ENCODE peak calls at places on chromosomes 5 and 9, in nine cellular contexts. One of them, this sample, is unnamed.

GRCh38 chr5:57675236-57675635 is 192.6 kb upstream of the ACTBL2 start:
- DNase-seq in PC-3: no peak
- DNase-seq in fibroblast of lung: peak; percentile 62
- DNase-seq in MM.1S: peak; percentile 23
- DNase-seq in HCT116: no peak
- DNase-seq in IMR-90: no peak
- DNase-seq in H9: no peak
- DNase-seq in HepG2: no peak
- DNase-seq in mesenchymal stem cell: no peak
- DNase-seq in this sample: no peak

GRCh38 chr5:77316871-77317661 is 106.6 kb downstream of the PDE8B start:
- DNase-seq in PC-3: peak; percentile 4
- DNase-seq in fibroblast of lung: no peak
- DNase-seq in MM.1S: no peak
- DNase-seq in HCT116: no peak
- DNase-seq in IMR-90: peak; percentile 25
- DNase-seq in H9: no peak
- DNase-seq in HepG2: no peak
- DNase-seq in mesenchymal stem cell: peak; percentile 49
- DNase-seq in this sample: no peak

GRCh38 chr9:124256517-124257069 is 1.2 kb upstream of the NEK6 start:
- DNase-seq in PC-3: peak; percentile 79
- DNase-seq in fibroblast of lung: peak; percentile 97
- DNase-seq in MM.1S: no peak
- DNase-seq in HCT116: no peak
- DNase-seq in IMR-90: peak; percentile 86
- DNase-seq in H9: no peak
- DNase-seq in HepG2: peak; percentile 39
- DNase-seq in mesenchymal stem cell: peak; percentile 95
- DNase-seq in this sample: peak; percentile 41

GRCh38 chr5:146032911-146033310 is 72.5 kb downstream of the PLAC8L1 start:
- DNase-seq in PC-3: no peak
- DNase-seq in fibroblast of lung: peak; percentile 50
- DNase-seq in MM.1S: no peak
- DNase-seq in HCT116: no peak
- DNase-seq in IMR-90: no peak
- DNase-seq in H9: no peak
- DNase-seq in HepG2: no peak
- DNase-seq in mesenchymal stem cell: no peak
- DNase-seq in this sample: no peak

GRCh38 chr5:57258052-57258451 is 84.2 kb downstream of the GPBP1 start:
- DNase-seq in PC-3: no peak
- DNase-seq in fibroblast of lung: no peak
- DNase-seq in MM.1S: no peak
- DNase-seq in HCT116: no peak
- DNase-seq in IMR-90: no peak
- DNase-seq in H9: no peak
- DNase-seq in HepG2: no peak
- DNase-seq in mesenchymal stem cell: no peak
- DNase-seq in this sample: no peak

GRCh38 chr9:109012876-109013677 is at the start of gene CTNNAL1:
- DNase-seq in PC-3: peak; percentile 78
- DNase-seq in fibroblast of lung: peak; percentile 83
- DNase-seq in MM.1S: peak; percentile 89
- DNase-seq in HCT116: peak; percentile 64
- DNase-seq in IMR-90: peak; percentile 81
- DNase-seq in H9: peak; percentile 98
- DNase-seq in HepG2: peak; percentile 82
- DNase-seq in mesenchymal stem cell: peak; percentile 88
- DNase-seq in this sample: no peak

GRCh38 chr5:151267481-151268275 is 14.7 kb downstream of the GM2A start:
- DNase-seq in PC-3: peak; percentile 30
- DNase-seq in fibroblast of lung: no peak
- DNase-seq in MM.1S: no peak
- DNase-seq in HCT116: no peak
- DNase-seq in IMR-90: no peak
- DNase-seq in H9: no peak
- DNase-seq in HepG2: no peak
- DNase-seq in mesenchymal stem cell: no peak
- DNase-seq in this sample: no peak

GRCh38 chr5:77881528-77881927 is 105.4 kb upstream of the TBCA start:
- DNase-seq in PC-3: no peak
- DNase-seq in fibroblast of lung: no peak
- DNase-seq in MM.1S: no peak
- DNase-seq in HCT116: no peak
- DNase-seq in IMR-90: peak; percentile 18
- DNase-seq in H9: no peak
- DNase-seq in HepG2: no peak
- DNase-seq in mesenchymal stem cell: no peak
- DNase-seq in this sample: no peak

GRCh38 chr9:136219276-136219675 is 14.3 kb upstream of the LHX3 start:
- DNase-seq in PC-3: peak; percentile 80
- DNase-seq in fibroblast of lung: peak; percentile 76
- DNase-seq in MM.1S: no peak
- DNase-seq in HCT116: no peak
- DNase-seq in IMR-90: peak; percentile 58
- DNase-seq in H9: no peak
- DNase-seq in HepG2: no peak
- DNase-seq in mesenchymal stem cell: no peak
- DNase-seq in this sample: peak; percentile 75

GRCh38 chr5:102221949-102222348 is 74.1 kb downstream of the SLCO4C1 start:
- DNase-seq in PC-3: no peak
- DNase-seq in fibroblast of lung: no peak
- DNase-seq in MM.1S: no peak
- DNase-seq in HCT116: no peak
- DNase-seq in IMR-90: no peak
- DNase-seq in H9: no peak
- DNase-seq in HepG2: no peak
- DNase-seq in mesenchymal stem cell: no peak
- DNase-seq in this sample: no peak

GRCh38 chr9:14097215-14097614 is 216.7 kb downstream of the NFIB start:
- DNase-seq in PC-3: no peak
- DNase-seq in fibroblast of lung: peak; percentile 83
- DNase-seq in MM.1S: no peak
- DNase-seq in HCT116: no peak
- DNase-seq in IMR-90: peak; percentile 47
- DNase-seq in H9: no peak
- DNase-seq in HepG2: no peak
- DNase-seq in mesenchymal stem cell: peak; percentile 85
- DNase-seq in this sample: no peak

GRCh38 chr5:14204785-14205321 is 61.7 kb downstream of the TRIO start:
- DNase-seq in PC-3: peak; percentile 68
- DNase-seq in fibroblast of lung: peak; percentile 90
- DNase-seq in MM.1S: no peak
- DNase-seq in HCT116: no peak
- DNase-seq in IMR-90: peak; percentile 82
- DNase-seq in H9: no peak
- DNase-seq in HepG2: peak; percentile 64
- DNase-seq in mesenchymal stem cell: peak; percentile 88
- DNase-seq in this sample: no peak

GRCh38 chr9:32968101-32969011 is 33.1 kb downstream of the APTX start:
- DNase-seq in PC-3: peak; percentile 67
- DNase-seq in fibroblast of lung: peak; percentile 23
- DNase-seq in MM.1S: peak; percentile 66
- DNase-seq in HCT116: peak; percentile 6
- DNase-seq in IMR-90: peak; percentile 57
- DNase-seq in H9: no peak
- DNase-seq in HepG2: peak; percentile 29
- DNase-seq in mesenchymal stem cell: peak; percentile 51
- DNase-seq in this sample: no peak

GRCh38 chr5:174828786-174829510 is 104.6 kb downstream of the MSX2 start:
- DNase-seq in PC-3: peak; percentile 7
- DNase-seq in fibroblast of lung: peak; percentile 56
- DNase-seq in MM.1S: no peak
- DNase-seq in HCT116: no peak
- DNase-seq in IMR-90: no peak
- DNase-seq in H9: no peak
- DNase-seq in HepG2: no peak
- DNase-seq in mesenchymal stem cell: no peak
- DNase-seq in this sample: no peak

GRCh38 chr5:153565822-153566221 is 75.4 kb downstream of the GRIA1 start:
- DNase-seq in PC-3: peak; percentile 60
- DNase-seq in fibroblast of lung: peak; percentile 58
- DNase-seq in MM.1S: no peak
- DNase-seq in HCT116: no peak
- DNase-seq in IMR-90: peak; percentile 76
- DNase-seq in H9: no peak
- DNase-seq in HepG2: no peak
- DNase-seq in mesenchymal stem cell: peak; percentile 47
- DNase-seq in this sample: no peak

GRCh38 chr5:79030663-79031480 is 38.6 kb downstream of the DMGDH start:
- DNase-seq in PC-3: no peak
- DNase-seq in fibroblast of lung: no peak
- DNase-seq in MM.1S: no peak
- DNase-seq in HCT116: no peak
- DNase-seq in IMR-90: no peak
- DNase-seq in H9: no peak
- DNase-seq in HepG2: peak; percentile 92
- DNase-seq in mesenchymal stem cell: no peak
- DNase-seq in this sample: no peak

GRCh38 chr5:53453898-53454837 is 26.3 kb upstream of the FST start:
- DNase-seq in PC-3: no peak
- DNase-seq in fibroblast of lung: no peak
- DNase-seq in MM.1S: no peak
- DNase-seq in HCT116: no peak
- DNase-seq in IMR-90: no peak
- DNase-seq in H9: no peak
- DNase-seq in HepG2: peak; percentile 55
- DNase-seq in mesenchymal stem cell: no peak
- DNase-seq in this sample: no peak

GRCh38 chr5:169801324-169801777 is 164.3 kb downstream of the DOCK2 start:
- DNase-seq in PC-3: peak; percentile 86
- DNase-seq in fibroblast of lung: peak; percentile 80
- DNase-seq in MM.1S: no peak
- DNase-seq in HCT116: no peak
- DNase-seq in IMR-90: peak; percentile 70
- DNase-seq in H9: no peak
- DNase-seq in HepG2: no peak
- DNase-seq in mesenchymal stem cell: peak; percentile 76
- DNase-seq in this sample: no peak

GRCh38 chr5:107389130-107389553 is 281.6 kb downstream of the EFNA5 start:
- DNase-seq in PC-3: peak; percentile 87
- DNase-seq in fibroblast of lung: peak; percentile 86
- DNase-seq in MM.1S: peak; percentile 90
- DNase-seq in HCT116: no peak
- DNase-seq in IMR-90: peak; percentile 54
- DNase-seq in H9: no peak
- DNase-seq in HepG2: no peak
- DNase-seq in mesenchymal stem cell: peak; percentile 66
- DNase-seq in this sample: no peak

GRCh38 chr9:23822331-23823169 is 3.5 kb downstream of the ELAVL2 start:
- DNase-seq in PC-3: no peak
- DNase-seq in fibroblast of lung: no peak
- DNase-seq in MM.1S: no peak
- DNase-seq in HCT116: no peak
- DNase-seq in IMR-90: no peak
- DNase-seq in H9: peak; percentile 71
- DNase-seq in HepG2: no peak
- DNase-seq in mesenchymal stem cell: no peak
- DNase-seq in this sample: no peak

GRCh38 chr9:86641970-86642369 is 287.8 kb upstream of the TUT7 start:
- DNase-seq in PC-3: no peak
- DNase-seq in fibroblast of lung: no peak
- DNase-seq in MM.1S: no peak
- DNase-seq in HCT116: no peak
- DNase-seq in IMR-90: no peak
- DNase-seq in H9: no peak
- DNase-seq in HepG2: no peak
- DNase-seq in mesenchymal stem cell: no peak
- DNase-seq in this sample: no peak

GRCh38 chr9:94920439-94920951 is 194.0 kb downstream of the AOPEP start:
- DNase-seq in PC-3: no peak
- DNase-seq in fibroblast of lung: peak; percentile 74
- DNase-seq in MM.1S: no peak
- DNase-seq in HCT116: no peak
- DNase-seq in IMR-90: peak; percentile 63
- DNase-seq in H9: no peak
- DNase-seq in HepG2: no peak
- DNase-seq in mesenchymal stem cell: peak; percentile 82
- DNase-seq in this sample: no peak
- H3K9ac ChIP-seq in PC-3: peak overlapping the region; percentile 47
- H3K9ac ChIP-seq in fibroblast of lung: peak overlapping the region; percentile 4
- H3K9ac ChIP-seq in MM.1S: no peak overlapping the region
- H3K9ac ChIP-seq in HCT116: peak overlapping the region; percentile 36
- H3K9ac ChIP-seq in IMR-90: peak overlapping the region; percentile 61
- H3K9ac ChIP-seq in H9: no peak overlapping the region
- H3K9ac ChIP-seq in HepG2: no peak overlapping the region
- H3K9ac ChIP-seq in mesenchymal stem cell: peak overlapping the region; percentile 80
- H3K9ac ChIP-seq in this sample: peak overlapping the region; percentile 72

GRCh38 chr5:133844836-133845235 is 123.6 kb downstream of the C5orf15 start:
- DNase-seq in PC-3: no peak
- DNase-seq in fibroblast of lung: no peak
- DNase-seq in MM.1S: no peak
- DNase-seq in HCT116: no peak
- DNase-seq in IMR-90: no peak
- DNase-seq in H9: peak; percentile 15
- DNase-seq in HepG2: no peak
- DNase-seq in mesenchymal stem cell: no peak
- DNase-seq in this sample: peak; percentile 40
- H3K4me1 ChIP-seq in PC-3: peaks cover 18% of the 10 kb centered on the region
- H3K4me1 ChIP-seq in fibroblast of lung: no peaks in the 10 kb centered on the region
- H3K4me1 ChIP-seq in MM.1S: peaks cover 38% of the 10 kb centered on the region
- H3K4me1 ChIP-seq in HCT116: no peaks in the 10 kb centered on the region
- H3K4me1 ChIP-seq in IMR-90: no peaks in the 10 kb centered on the region
- H3K4me1 ChIP-seq in H9: no peaks in the 10 kb centered on the region
- H3K4me1 ChIP-seq in HepG2: no peaks in the 10 kb centered on the region
- H3K4me1 ChIP-seq in mesenchymal stem cell: peaks cover 13% of the 10 kb centered on the region
- H3K4me1 ChIP-seq in this sample: peaks cover 16% of the 10 kb centered on the region

GRCh38 chr5:161545701-161546462 is 643 bp downstream of the GABRB2 start:
- DNase-seq in PC-3: no peak
- DNase-seq in fibroblast of lung: no peak
- DNase-seq in MM.1S: peak; percentile 14
- DNase-seq in HCT116: no peak
- DNase-seq in IMR-90: no peak
- DNase-seq in H9: no peak
- DNase-seq in HepG2: no peak
- DNase-seq in mesenchymal stem cell: no peak
- DNase-seq in this sample: no peak
- H2AFZ ChIP-seq in PC-3: no peak overlapping the region
- H2AFZ ChIP-seq in fibroblast of lung: peak overlapping the region; percentile 12
- H2AFZ ChIP-seq in MM.1S: peak overlapping the region; percentile 93
- H2AFZ ChIP-seq in HCT116: no peak overlapping the region
- H2AFZ ChIP-seq in IMR-90: no peak overlapping the region
- H2AFZ ChIP-seq in H9: no peak overlapping the region
- H2AFZ ChIP-seq in HepG2: no peak overlapping the region
- H2AFZ ChIP-seq in mesenchymal stem cell: no peak overlapping the region
- H2AFZ ChIP-seq in this sample: no peak overlapping the region

DNA sequence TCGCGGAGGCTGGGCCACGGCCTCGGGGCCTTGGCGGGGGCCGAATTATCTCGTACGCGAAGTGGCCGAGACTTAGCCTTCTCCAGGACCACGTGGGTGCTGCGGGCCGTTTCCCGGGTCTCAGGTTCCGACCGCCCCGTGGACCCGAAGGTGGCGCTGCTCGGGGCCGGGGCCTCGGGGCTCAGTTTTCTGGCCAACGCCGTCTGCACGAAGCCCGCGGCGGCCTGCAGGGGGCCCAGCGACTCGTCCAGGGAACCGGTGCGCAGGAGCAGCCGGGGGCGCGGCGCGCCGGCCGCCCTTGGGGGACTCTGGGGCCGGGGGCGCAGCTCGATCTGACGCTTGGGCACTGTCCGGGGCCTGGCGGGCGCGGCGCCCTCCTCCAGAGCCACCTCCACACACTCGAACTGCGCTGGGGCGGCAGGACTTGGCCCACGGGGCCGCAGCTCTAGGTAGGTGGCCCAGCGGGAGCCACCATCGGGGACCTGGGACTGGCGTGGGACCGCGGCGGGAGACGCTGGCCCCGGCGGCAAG is 716 bp downstream of the PROB1 start:
- DNase-seq in PC-3: no peak
- DNase-seq in fibroblast of lung: no peak
- DNase-seq in MM.1S: peak; percentile 82
- DNase-seq in HCT116: no peak
- DNase-seq in IMR-90: no peak
- DNase-seq in H9: peak; percentile 61
- DNase-seq in HepG2: no peak
- DNase-seq in mesenchymal stem cell: peak; percentile 64
- DNase-seq in this sample: no peak
- H3K9ac ChIP-seq in PC-3: no peak overlapping the region
- H3K9ac ChIP-seq in fibroblast of lung: peak overlapping the region; percentile 41
- H3K9ac ChIP-seq in MM.1S: peak overlapping the region; percentile 96
- H3K9ac ChIP-seq in HCT116: no peak overlapping the region
- H3K9ac ChIP-seq in IMR-90: no peak overlapping the region
- H3K9ac ChIP-seq in H9: no peak overlapping the region
- H3K9ac ChIP-seq in HepG2: no peak overlapping the region
- H3K9ac ChIP-seq in mesenchymal stem cell: peak overlapping the region; percentile 65
- H3K9ac ChIP-seq in this sample: peak overlapping the region; percentile 93

This sample was measured in keratinocyte.